ENCODE peak calls at places on chromosomes 1 and 21, in seven cellular contexts. Q is stomach, G is ovary, H is heart left ventricle, O is H54, S is Peyer's patch, D is sigmoid colon. N is an unnamed sample.

GRCh38 chr1:28735961-28736449 is 735 bp upstream of the YTHDF2 start:
- DNase-seq in G (no peak), Q (no peak), H (no peak), D (no peak), O (peak; percentile 29), S (no peak), N (no peak)

GRCh38 chr1:15885269-15885668 is 37.8 kb downstream of the SPEN start:
- DNase-seq in G (no peak), D (no peak), O (no peak), Q (no peak), S (no peak), H (no peak), N (no peak)

GRCh38 chr1:12519708-12520364 is 98.2 kb downstream of the DHRS3 start:
- DNase-seq in D (no peak), H (no peak), G (no peak), Q (no peak), S (no peak), O (no peak), N (no peak)

GRCh38 chr1:112729909-112730308 is 14.8 kb upstream of the PPM1J start:
- DNase-seq in G (no peak), H (no peak), D (no peak), S (no peak), O (no peak), Q (no peak), N (no peak)

GRCh38 chr1:46188295-46189030 is 9.8 kb downstream of the POMGNT1 start:
- DNase-seq in S (no peak), O (no peak), H (no peak), Q (peak; percentile 61), G (no peak), D (no peak), N (no peak)

GRCh38 chr21:27301216-27301615 is 334.3 kb upstream of the ADAMTS5 start:
- DNase-seq in O (no peak), S (no peak), D (no peak), G (no peak), H (no peak), Q (no peak), N (no peak)

GRCh38 chr1:235882816-235883215 is 16.1 kb upstream of the LYST start:
- DNase-seq in O (no peak), Q (no peak), D (no peak), H (no peak), G (no peak), S (no peak), N (no peak)

GRCh38 chr1:212040629-212041028 is 5.1 kb downstream of the DTL start:
- DNase-seq in S (no peak), D (no peak), O (no peak), Q (no peak), H (no peak), G (no peak), N (no peak)

GRCh38 chr1:15736666-15737229 is 690 bp downstream of the SLC25A34 start:
- DNase-seq in G (no peak), D (no peak), S (peak; percentile 91), O (no peak), Q (peak; percentile 70), H (no peak), N (no peak)

GRCh38 chr1:7207875-7208646 is 422.8 kb downstream of the CAMTA1 start:
- DNase-seq in S (no peak), D (no peak), O (peak; percentile 38), G (no peak), H (peak; percentile 38), Q (peak; percentile 63), N (no peak)

GRCh38 chr1:158527190-158527815 is 26.9 kb downstream of the OR6Y1 start:
- DNase-seq in Q (no peak), H (no peak), D (no peak), G (no peak), O (no peak), S (no peak), N (no peak)

GRCh38 chr1:200891774-200892157 is 2.9 kb upstream of the INAVA start:
- DNase-seq in H (no peak), Q (no peak), D (peak; percentile 40), O (no peak), G (no peak), S (peak; percentile 67), N (no peak)

GRCh38 chr1:235275836-235276235 is 52.1 kb downstream of the ARID4B start:
- DNase-seq in D (no peak), G (no peak), H (no peak), Q (no peak), S (no peak), O (no peak), N (no peak)

GRCh38 chr1:216153130-216153529 is 270.1 kb downstream of the USH2A start:
- DNase-seq in O (no peak), Q (no peak), D (no peak), G (no peak), S (no peak), H (no peak), N (no peak)

GRCh38 chr1:212718499-212718898 is 18.9 kb upstream of the BATF3 start:
- DNase-seq in S (no peak), D (no peak), H (no peak), Q (no peak), O (no peak), G (no peak), N (no peak)

GRCh38 chr1:111142358-111142975 is 2.4 kb downstream of the CEPT1 start:
- DNase-seq in Q (no peak), H (no peak), D (no peak), G (no peak), O (no peak), S (no peak), N (no peak)

GRCh38 chr1:31660871-31661455 is 16.3 kb upstream of the PEF1 start:
- DNase-seq in H (no peak), Q (no peak), S (peak; percentile 18), O (no peak), G (no peak), D (no peak), N (no peak)

GRCh38 chr1:184545601-184546000 is 158.8 kb downstream of the C1orf21 start:
- DNase-seq in H (no peak), S (no peak), G (no peak), D (no peak), Q (no peak), O (no peak), N (no peak)

GRCh38 chr21:26212220-26212619 is 41.6 kb upstream of the APP start:
- DNase-seq in O (no peak), Q (no peak), G (no peak), D (no peak), H (no peak), S (no peak), N (no peak)

GRCh38 chr1:175881571-175881970 is 138.2 kb upstream of the TNR start:
- DNase-seq in H (no peak), D (no peak), O (no peak), S (no peak), G (no peak), Q (no peak), N (no peak)

GRCh38 chr1:44808938-44809917 is 905 bp downstream of the BTBD19 start:
- DNase-seq in D (peak; percentile 80), O (no peak), G (peak; percentile 69), S (peak; percentile 71), Q (peak; percentile 51), H (peak; percentile 68), N (peak; percentile 58)
- TF ChIP-seq POLR2A in D (no peak), O (peak; percentile 3), G (no peak), S (no peak), Q (no peak), H (no peak), N (no peak)

DNA sequence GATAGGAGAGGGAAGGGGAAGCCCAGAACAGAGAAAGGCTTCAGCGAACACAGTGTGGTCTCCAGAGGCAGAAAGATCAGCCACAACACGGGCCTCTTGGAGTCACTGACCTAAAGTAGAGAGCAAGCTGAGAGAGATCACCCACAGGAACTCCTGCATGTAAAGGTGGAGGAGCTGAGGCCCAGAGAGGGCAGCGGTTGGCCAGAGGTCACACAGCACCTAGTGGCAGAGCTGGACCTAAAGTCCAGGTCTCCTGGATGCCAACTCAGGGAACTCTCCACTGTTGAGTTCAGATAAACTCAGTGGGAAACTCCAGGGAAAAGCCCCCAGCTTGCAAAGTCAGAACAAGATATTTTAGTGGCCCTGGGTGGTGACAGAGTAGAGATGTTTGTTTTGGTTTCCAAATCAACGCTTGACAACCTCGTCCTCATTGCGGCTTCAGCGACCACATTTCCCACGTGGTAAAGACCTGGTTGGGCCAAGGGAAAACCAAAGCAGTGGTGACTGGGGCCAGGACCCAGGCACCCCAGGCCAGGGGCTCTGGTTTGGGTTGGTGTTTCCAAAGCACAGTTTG is 4.6 kb downstream of the IFFO2 start:
- DNase-seq in H (no peak), S (no peak), Q (peak; percentile 36), O (no peak), D (no peak), G (no peak), N (no peak)
- TF ChIP-seq POLR2A in H (no peak), S (no peak), Q (no peak), O (no peak), D (no peak), G (no peak), N (no peak)

DNA sequence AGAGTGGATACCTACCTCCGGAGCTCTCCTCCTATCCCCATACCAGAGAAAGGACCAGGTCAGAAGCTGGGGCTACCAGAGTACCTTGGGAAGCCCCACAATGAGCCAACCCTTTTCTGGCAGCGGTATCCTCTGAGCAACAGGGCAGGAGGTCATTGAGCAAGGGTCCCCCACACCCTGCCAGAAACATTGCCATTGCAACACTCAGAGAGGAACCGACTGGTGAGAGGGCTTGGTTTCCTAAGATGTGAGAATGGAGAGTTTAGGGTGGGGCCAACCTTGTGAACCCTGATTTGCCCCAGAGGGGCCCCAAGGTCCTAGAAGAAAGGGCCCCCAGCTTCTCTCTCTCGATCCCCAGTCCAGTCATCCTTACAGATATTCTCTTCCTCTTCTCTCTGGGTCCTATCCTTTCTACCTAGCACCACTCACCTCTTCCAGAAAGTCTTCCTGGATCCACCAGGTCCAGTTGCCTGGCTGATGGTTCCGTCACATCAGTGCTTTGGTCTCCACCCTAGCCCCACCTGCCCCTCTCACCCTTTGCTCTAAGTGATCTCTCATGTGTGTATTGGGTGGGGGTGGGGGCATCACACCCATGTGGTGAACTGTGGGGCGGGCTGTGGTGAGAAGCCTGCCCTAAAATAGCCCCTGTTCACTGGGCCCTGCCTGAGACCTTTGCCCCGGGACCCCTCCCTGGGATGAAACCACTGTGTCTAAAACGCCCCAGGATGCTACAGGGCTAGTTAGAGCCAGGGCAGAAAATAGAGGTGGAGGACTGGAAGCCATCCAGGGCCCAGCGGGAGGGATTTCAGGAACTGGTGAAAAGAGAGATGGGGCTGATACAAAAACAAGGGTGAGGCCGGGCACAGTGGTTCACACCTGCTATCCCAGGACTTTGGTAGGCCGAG is 8.7 kb downstream of the FGR start:
- DNase-seq in S (no peak), G (no peak), Q (no peak), H (no peak), O (no peak), D (no peak), N (no peak)
- TF ChIP-seq POLR2A in S (no peak), G (no peak), Q (no peak), H (no peak), O (no peak), D (no peak), N (no peak)

DNA sequence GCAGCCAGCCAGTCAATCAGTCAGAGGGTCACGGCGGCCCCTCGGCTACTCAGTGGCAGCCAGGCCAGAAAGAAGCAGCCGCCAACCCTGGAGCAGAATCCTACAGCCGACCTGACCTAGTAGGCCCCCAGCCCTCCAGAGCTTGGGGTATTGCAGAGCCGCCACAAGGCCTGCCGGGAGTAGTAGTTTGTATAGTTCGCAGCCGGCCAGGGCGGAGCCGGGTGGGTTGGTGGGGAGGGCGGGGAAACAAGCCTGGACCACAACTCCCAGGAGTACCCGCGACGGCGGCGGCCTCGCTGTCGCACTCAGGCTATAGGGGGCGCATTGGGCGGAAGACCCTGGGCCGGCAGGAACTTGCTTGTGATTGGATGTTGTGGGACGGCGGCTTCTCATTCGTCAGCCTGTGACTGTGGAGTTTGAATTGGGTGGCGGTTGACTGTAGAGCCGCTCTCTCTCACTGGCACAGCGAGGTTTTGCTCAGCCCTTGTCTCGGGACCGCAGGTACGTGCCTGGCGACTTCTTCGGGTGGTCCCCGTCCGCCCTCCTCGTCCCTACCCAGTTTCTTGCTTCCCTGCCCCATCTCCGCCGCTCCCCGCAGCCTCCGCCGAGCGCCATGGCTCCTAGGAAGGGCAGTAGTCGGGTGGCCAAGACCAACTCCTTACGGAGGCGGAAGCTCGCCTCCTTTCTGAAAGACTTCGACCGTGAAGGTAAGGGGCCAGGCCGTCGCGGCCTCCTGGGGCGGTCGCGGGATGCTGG is at the start of gene CDCA8:
- DNase-seq in H (peak; percentile 98), Q (peak; percentile 98), O (peak; percentile 98), G (peak; percentile 98), D (peak; percentile 99), S (peak; percentile 99), N (peak; percentile 91)
- TF ChIP-seq POLR2A in H (peak; percentile 55), Q (no peak), O (peak; percentile 79), G (no peak), D (no peak), S (peak; percentile 15), N (peak; percentile 27)

N was measured in esophagus squamous epithelium.